ENCODE peak calls at places on chromosome 12, in six cellular contexts. A, M, R, N, S and D are unnamed samples.

GRCh38 chr12:7989827-7990491 is 42.6 kb upstream of the FOXJ2 start:
- DNase-seq in R (peak), M (no peak), A (no peak), N (peak), S (peak), D (peak)

GRCh38 chr12:46494424-46494823 is 121.9 kb upstream of the SLC38A2 start:
- DNase-seq in N (no peak), M (no peak), S (no peak), R (no peak), A (no peak), D (no peak)

GRCh38 chr12:114045333-114045732 is 79.2 kb upstream of the RBM19 start:
- DNase-seq in N (no peak), S (no peak), A (no peak), R (no peak), M (no peak), D (no peak)

GRCh38 chr12:116719661-116720060 is 18.2 kb downstream of the SPRING1 start:
- DNase-seq in A (no peak), S (no peak), R (no peak), N (no peak), M (peak), D (no peak)

GRCh38 chr12:83818888-83819287 is 1093.7 kb downstream of the SLC6A15 start:
- DNase-seq in A (peak), S (no peak), M (no peak), R (no peak), N (no peak), D (no peak)

GRCh38 chr12:75756771-75757170 is 245.4 kb upstream of the KRR1 start:
- DNase-seq in S (no peak), N (no peak), R (no peak), M (no peak), A (no peak), D (no peak)

GRCh38 chr12:76670776-76671175 is 93.1 kb upstream of the ZDHHC17 start:
- DNase-seq in S (no peak), A (peak), N (no peak), R (no peak), M (no peak), D (no peak)

GRCh38 chr12:20555015-20555414 is 140.1 kb upstream of the SLCO1C1 start:
- DNase-seq in R (no peak), M (no peak), S (no peak), A (no peak), N (no peak), D (no peak)

GRCh38 chr12:47737936-47738335 is 12.6 kb upstream of the ENDOU start:
- DNase-seq in R (no peak), S (no peak), M (no peak), A (no peak), N (no peak), D (no peak)

GRCh38 chr12:19230299-19230866 is 100.8 kb downstream of the PLEKHA5 start:
- DNase-seq in M (no peak), A (no peak), N (no peak), R (no peak), S (no peak), D (no peak)

GRCh38 chr12:14774944-14775651 is 28.2 kb downstream of the WBP11 start:
- DNase-seq in R (peak), M (no peak), S (peak), A (peak), N (peak), D (peak)

GRCh38 chr12:104669057-104669770 is 212.5 kb downstream of the CHST11 start:
- DNase-seq in N (no peak), A (peak), S (peak), M (peak), R (no peak), D (no peak)